ENCODE peak calls at places on chromosome 21, in five cellular contexts. C is neural crest cell; U is stimulated activated naive CD4-positive, alpha-beta T cell treated with Interleukin-2 at 50 U/mL for 16 hours; J is non-pigmented ciliary epithelial cell; R is ELR. E is an unnamed sample.

GRCh38 chr21:45267390-45267760 is 20.3 kb downstream of the POFUT2 start:
- DNase-seq in C (no peak), U (no peak), J (no peak), R (no peak), E (peak)

GRCh38 chr21:44905016-44905724 is 15.5 kb downstream of the ITGB2 start:
- DNase-seq in C (no peak), U (no peak), J (no peak), R (no peak), E (no peak)

GRCh38 chr21:45228656-45229240 is 58.9 kb downstream of the POFUT2 start:
- DNase-seq in C (no peak), U (no peak), J (no peak), R (peak), E (no peak)

GRCh38 chr21:46141767-46142580 is 13.4 kb downstream of the FTCD start:
- DNase-seq in C (no peak), U (no peak), J (no peak), R (no peak), E (no peak)

GRCh38 chr21:39153373-39153772 is 29.9 kb downstream of the PSMG1 start:
- DNase-seq in C (no peak), U (no peak), J (no peak), R (peak), E (no peak)

GRCh38 chr21:40146201-40146890 is 279.1 kb downstream of the PCP4 start:
- DNase-seq in C (no peak), U (no peak), J (no peak), R (no peak), E (no peak)

GRCh38 chr21:16535100-16535418 is 805.3 kb downstream of the USP25 start:
- DNase-seq in C (no peak), U (no peak), J (no peak), R (peak), E (no peak)

GRCh38 chr21:38306833-38307232 is 50.0 kb downstream of the KCNJ15 start:
- DNase-seq in C (no peak), U (no peak), J (peak), R (peak), E (no peak)

GRCh38 chr21:43632373-43632905 is 26.8 kb downstream of the HSF2BP start:
- DNase-seq in C (no peak), U (no peak), J (no peak), R (no peak), E (no peak)

GRCh38 chr21:27649746-27650145 is 682.9 kb upstream of the ADAMTS5 start:
- DNase-seq in C (no peak), U (no peak), J (no peak), R (peak), E (no peak)

GRCh38 chr21:24840287-24840686 is 767.0 kb downstream of the MRPL39 start:
- DNase-seq in C (no peak), U (no peak), J (no peak), R (no peak), E (no peak)

GRCh38 chr21:34511787-34512451 is at the start of gene KCNE1:
- DNase-seq in C (no peak), U (no peak), J (no peak), R (no peak), E (no peak)

GRCh38 chr21:38306407-38306806 is 49.6 kb downstream of the KCNJ15 start:
- DNase-seq in C (no peak), U (no peak), J (peak), R (peak), E (no peak)

GRCh38 chr21:37424987-37425386 is 58.4 kb downstream of the DYRK1A start:
- DNase-seq in C (no peak), U (no peak), J (no peak), R (no peak), E (no peak)

GRCh38 chr21:33158654-33159053 is 71.1 kb upstream of the IFNAR2 start:
- DNase-seq in C (no peak), U (no peak), J (no peak), R (no peak), E (no peak)

GRCh38 chr21:34693192-34693810 is 24.5 kb downstream of the CLIC6 start:
- DNase-seq in C (peak), U (no peak), J (no peak), R (peak), E (no peak)

GRCh38 chr21:37496972-37497371 is 130.4 kb downstream of the DYRK1A start:
- DNase-seq in C (no peak), U (no peak), J (no peak), R (peak), E (no peak)

GRCh38 chr21:20997308-20997632 is 939 bp upstream of the NCAM2 start:
- DNase-seq in C (no peak), U (no peak), J (no peak), R (no peak), E (peak)

GRCh38 chr21:45215214-45215613 is 72.5 kb downstream of the POFUT2 start:
- DNase-seq in C (no peak), U (no peak), J (no peak), R (no peak), E (no peak)

GRCh38 chr21:33708874-33709273 is 66.6 kb downstream of the ITSN1 start:
- DNase-seq in C (no peak), U (no peak), J (no peak), R (no peak), E (no peak)

GRCh38 chr21:43703068-43703880 is 15.7 kb upstream of the PDXK start:
- DNase-seq in C (peak), U (no peak), J (peak), R (peak), E (peak)

GRCh38 chr21:45482899-45483821 is 59.1 kb downstream of the SLC19A1 start:
- DNase-seq in C (no peak), U (peak), J (no peak), R (no peak), E (peak)

GRCh38 chr21:21165063-21165645 is 166.9 kb downstream of the NCAM2 start:
- DNase-seq in C (no peak), U (no peak), J (peak), R (peak), E (no peak)

GRCh38 chr21:44820851-44821250 is 3.0 kb upstream of the SUMO3 start:
- DNase-seq in C (no peak), U (no peak), J (no peak), R (peak), E (no peak)

GRCh38 chr21:44418108-44418875 is 37.0 kb upstream of the LRRC3 start:
- DNase-seq in C (no peak), U (no peak), J (no peak), R (no peak), E (peak)

GRCh38 chr21:45768741-45769049 is 125.2 kb downstream of the PCBP3 start:
- DNase-seq in C (no peak), U (no peak), J (no peak), R (no peak), E (no peak)

GRCh38 chr21:34337741-34338140 is 26.1 kb upstream of the KCNE2 start:
- DNase-seq in C (no peak), U (no peak), J (no peak), R (no peak), E (no peak)

GRCh38 chr21:37908691-37909090 is 7.6 kb downstream of the KCNJ6 start:
- DNase-seq in C (no peak), U (no peak), J (no peak), R (peak), E (no peak)

GRCh38 chr21:28283652-28284490 is 708.8 kb downstream of the LTN1 start:
- DNase-seq in C (no peak), U (no peak), J (peak), R (peak), E (no peak)

GRCh38 chr21:44255519-44255981 is 6.1 kb downstream of the DNMT3L start:
- DNase-seq in C (no peak), U (no peak), J (no peak), R (no peak), E (peak)